ENCODE peak calls at places on chromosomes 3 and 15, in ten cellular contexts. One of them, this sample, is unnamed.

GRCh38 chr15:77083381-77084160 is 12.7 kb upstream of the TSPAN3 start:
- DNase-seq in HCT116: no peak
- DNase-seq in uterus: peak; percentile 51
- DNase-seq in adrenal gland: peak; percentile 89
- DNase-seq in right lobe of liver: peak; percentile 59
- DNase-seq in breast epithelium: peak; percentile 66
- DNase-seq in NB4: peak; percentile 93
- DNase-seq in transverse colon: peak; percentile 88
- DNase-seq in suprapubic skin: no peak
- DNase-seq in IMR-90: peak; percentile 15
- DNase-seq in this sample: peak; percentile 66

GRCh38 chr3:175426805-175427204 is 567.7 kb downstream of the NAALADL2 start:
- DNase-seq in HCT116: no peak
- DNase-seq in uterus: no peak
- DNase-seq in adrenal gland: no peak
- DNase-seq in right lobe of liver: no peak
- DNase-seq in breast epithelium: no peak
- DNase-seq in NB4: no peak
- DNase-seq in transverse colon: no peak
- DNase-seq in suprapubic skin: no peak
- DNase-seq in IMR-90: peak; percentile 45
- DNase-seq in this sample: no peak

GRCh38 chr3:75396316-75396802 is 267.8 kb upstream of the FRG2C start:
- DNase-seq in HCT116: no peak
- DNase-seq in uterus: no peak
- DNase-seq in adrenal gland: no peak
- DNase-seq in right lobe of liver: no peak
- DNase-seq in breast epithelium: no peak
- DNase-seq in NB4: no peak
- DNase-seq in transverse colon: no peak
- DNase-seq in suprapubic skin: no peak
- DNase-seq in IMR-90: no peak
- DNase-seq in this sample: no peak

GRCh38 chr3:119181765-119182164 is 8.4 kb downstream of the UPK1B start:
- DNase-seq in HCT116: no peak
- DNase-seq in uterus: no peak
- DNase-seq in adrenal gland: no peak
- DNase-seq in right lobe of liver: no peak
- DNase-seq in breast epithelium: no peak
- DNase-seq in NB4: no peak
- DNase-seq in transverse colon: no peak
- DNase-seq in suprapubic skin: no peak
- DNase-seq in IMR-90: no peak
- DNase-seq in this sample: no peak

GRCh38 chr15:58469432-58470353 is 37.9 kb downstream of the LIPC start:
- DNase-seq in HCT116: peak; percentile 69
- DNase-seq in uterus: no peak
- DNase-seq in adrenal gland: peak; percentile 76
- DNase-seq in right lobe of liver: no peak
- DNase-seq in breast epithelium: no peak
- DNase-seq in NB4: peak; percentile 62
- DNase-seq in transverse colon: peak; percentile 19
- DNase-seq in suprapubic skin: peak; percentile 62
- DNase-seq in IMR-90: peak; percentile 97
- DNase-seq in this sample: no peak

GRCh38 chr3:46468758-46469600 is 4.3 kb upstream of the LTF start:
- DNase-seq in HCT116: no peak
- DNase-seq in uterus: no peak
- DNase-seq in adrenal gland: no peak
- DNase-seq in right lobe of liver: no peak
- DNase-seq in breast epithelium: no peak
- DNase-seq in NB4: no peak
- DNase-seq in transverse colon: no peak
- DNase-seq in suprapubic skin: no peak
- DNase-seq in IMR-90: no peak
- DNase-seq in this sample: no peak

GRCh38 chr3:108006077-108006675 is 84.7 kb downstream of the CD47 start:
- DNase-seq in HCT116: no peak
- DNase-seq in uterus: no peak
- DNase-seq in adrenal gland: peak; percentile 76
- DNase-seq in right lobe of liver: peak; percentile 51
- DNase-seq in breast epithelium: peak; percentile 71
- DNase-seq in NB4: peak; percentile 9
- DNase-seq in transverse colon: peak; percentile 78
- DNase-seq in suprapubic skin: peak; percentile 63
- DNase-seq in IMR-90: no peak
- DNase-seq in this sample: no peak

GRCh38 chr15:68683551-68683950 is 104.8 kb downstream of the CORO2B start:
- DNase-seq in HCT116: no peak
- DNase-seq in uterus: peak; percentile 3
- DNase-seq in adrenal gland: no peak
- DNase-seq in right lobe of liver: no peak
- DNase-seq in breast epithelium: no peak
- DNase-seq in NB4: no peak
- DNase-seq in transverse colon: no peak
- DNase-seq in suprapubic skin: no peak
- DNase-seq in IMR-90: no peak
- DNase-seq in this sample: no peak

GRCh38 chr15:43127752-43128151 is 5.6 kb upstream of the TMEM62 start:
- DNase-seq in HCT116: no peak
- DNase-seq in uterus: no peak
- DNase-seq in adrenal gland: no peak
- DNase-seq in right lobe of liver: no peak
- DNase-seq in breast epithelium: no peak
- DNase-seq in NB4: no peak
- DNase-seq in transverse colon: no peak
- DNase-seq in suprapubic skin: no peak
- DNase-seq in IMR-90: no peak
- DNase-seq in this sample: no peak

GRCh38 chr15:33084661-33085060 is 109.9 kb downstream of the FMN1 start:
- DNase-seq in HCT116: no peak
- DNase-seq in uterus: no peak
- DNase-seq in adrenal gland: no peak
- DNase-seq in right lobe of liver: no peak
- DNase-seq in breast epithelium: no peak
- DNase-seq in NB4: no peak
- DNase-seq in transverse colon: no peak
- DNase-seq in suprapubic skin: no peak
- DNase-seq in IMR-90: no peak
- DNase-seq in this sample: no peak

GRCh38 chr3:51539291-51539891 is 872 bp downstream of the RAD54L2 start:
- DNase-seq in HCT116: no peak
- DNase-seq in uterus: peak; percentile 14
- DNase-seq in adrenal gland: peak; percentile 40
- DNase-seq in right lobe of liver: peak; percentile 24
- DNase-seq in breast epithelium: no peak
- DNase-seq in NB4: peak; percentile 77
- DNase-seq in transverse colon: peak; percentile 9
- DNase-seq in suprapubic skin: peak; percentile 64
- DNase-seq in IMR-90: peak; percentile 85
- DNase-seq in this sample: peak; percentile 31

GRCh38 chr15:89088605-89089315 is 504 bp downstream of the ABHD2 start:
- DNase-seq in HCT116: no peak
- DNase-seq in uterus: no peak
- DNase-seq in adrenal gland: peak; percentile 74
- DNase-seq in right lobe of liver: peak; percentile 57
- DNase-seq in breast epithelium: no peak
- DNase-seq in NB4: peak; percentile 31
- DNase-seq in transverse colon: peak; percentile 36
- DNase-seq in suprapubic skin: peak; percentile 81
- DNase-seq in IMR-90: peak; percentile 34
- DNase-seq in this sample: peak; percentile 18

GRCh38 chr3:127788436-127788835 is 33.9 kb downstream of the MGLL start:
- DNase-seq in HCT116: no peak
- DNase-seq in uterus: no peak
- DNase-seq in adrenal gland: no peak
- DNase-seq in right lobe of liver: no peak
- DNase-seq in breast epithelium: no peak
- DNase-seq in NB4: no peak
- DNase-seq in transverse colon: no peak
- DNase-seq in suprapubic skin: no peak
- DNase-seq in IMR-90: no peak
- DNase-seq in this sample: no peak

GRCh38 chr15:78323693-78324092 is 16.5 kb upstream of the CRABP1 start:
- DNase-seq in HCT116: no peak
- DNase-seq in uterus: no peak
- DNase-seq in adrenal gland: no peak
- DNase-seq in right lobe of liver: no peak
- DNase-seq in breast epithelium: no peak
- DNase-seq in NB4: no peak
- DNase-seq in transverse colon: no peak
- DNase-seq in suprapubic skin: no peak
- DNase-seq in IMR-90: no peak
- DNase-seq in this sample: no peak
- TF ChIP-seq POLR2A in HCT116: no peak
- TF ChIP-seq POLR2A in uterus: no peak
- TF ChIP-seq POLR2A in adrenal gland: no peak
- TF ChIP-seq POLR2A in right lobe of liver: no peak
- TF ChIP-seq POLR2A in breast epithelium: no peak
- TF ChIP-seq POLR2A in NB4: no peak
- TF ChIP-seq POLR2A in transverse colon: no peak
- TF ChIP-seq POLR2A in suprapubic skin: no peak
- TF ChIP-seq POLR2A in IMR-90: no peak
- TF ChIP-seq POLR2A in this sample: no peak

GRCh38 chr3:93969443-93969842 is 4.3 kb downstream of the PROS1 start:
- DNase-seq in HCT116: peak; percentile 12
- DNase-seq in uterus: no peak
- DNase-seq in adrenal gland: no peak
- DNase-seq in right lobe of liver: no peak
- DNase-seq in breast epithelium: no peak
- DNase-seq in NB4: no peak
- DNase-seq in transverse colon: no peak
- DNase-seq in suprapubic skin: no peak
- DNase-seq in IMR-90: peak; percentile 39
- DNase-seq in this sample: no peak
- TF ChIP-seq POLR2A in HCT116: no peak
- TF ChIP-seq POLR2A in uterus: no peak
- TF ChIP-seq POLR2A in adrenal gland: no peak
- TF ChIP-seq POLR2A in right lobe of liver: no peak
- TF ChIP-seq POLR2A in breast epithelium: no peak
- TF ChIP-seq POLR2A in NB4: no peak
- TF ChIP-seq POLR2A in transverse colon: no peak
- TF ChIP-seq POLR2A in suprapubic skin: no peak
- TF ChIP-seq POLR2A in IMR-90: no peak
- TF ChIP-seq POLR2A in this sample: no peak

GRCh38 chr15:62058327-62059028 is 1.8 kb downstream of the VPS13C start:
- DNase-seq in HCT116: no peak
- DNase-seq in uterus: no peak
- DNase-seq in adrenal gland: no peak
- DNase-seq in right lobe of liver: no peak
- DNase-seq in breast epithelium: no peak
- DNase-seq in NB4: no peak
- DNase-seq in transverse colon: no peak
- DNase-seq in suprapubic skin: no peak
- DNase-seq in IMR-90: no peak
- DNase-seq in this sample: no peak

GRCh38 chr15:62060896-62061280 is 641 bp upstream of the VPS13C start:
- DNase-seq in HCT116: no peak
- DNase-seq in uterus: no peak
- DNase-seq in adrenal gland: no peak
- DNase-seq in right lobe of liver: no peak
- DNase-seq in breast epithelium: no peak
- DNase-seq in NB4: no peak
- DNase-seq in transverse colon: no peak
- DNase-seq in suprapubic skin: no peak
- DNase-seq in IMR-90: no peak
- DNase-seq in this sample: no peak

GRCh38 chr15:62059818-62060115 is 480 bp downstream of the VPS13C start:
- DNase-seq in HCT116: no peak
- DNase-seq in uterus: peak; percentile 32
- DNase-seq in adrenal gland: peak; percentile 71
- DNase-seq in right lobe of liver: peak; percentile 65
- DNase-seq in breast epithelium: peak; percentile 31
- DNase-seq in NB4: peak; percentile 88
- DNase-seq in transverse colon: peak; percentile 76
- DNase-seq in suprapubic skin: peak; percentile 73
- DNase-seq in IMR-90: peak; percentile 51
- DNase-seq in this sample: peak; percentile 55

GRCh38 chr15:62059108-62059817 is 984 bp downstream of the VPS13C start:
- DNase-seq in HCT116: no peak
- DNase-seq in uterus: no peak
- DNase-seq in adrenal gland: no peak
- DNase-seq in right lobe of liver: no peak
- DNase-seq in breast epithelium: no peak
- DNase-seq in NB4: peak; percentile 35
- DNase-seq in transverse colon: no peak
- DNase-seq in suprapubic skin: no peak
- DNase-seq in IMR-90: no peak
- DNase-seq in this sample: no peak

GRCh38 chr15:62060116-62060895 is at the start of gene VPS13C:
- DNase-seq in HCT116: peak; percentile 84
- DNase-seq in uterus: peak; percentile 90
- DNase-seq in adrenal gland: peak; percentile 94
- DNase-seq in right lobe of liver: peak; percentile 93
- DNase-seq in breast epithelium: peak; percentile 85
- DNase-seq in NB4: peak; percentile 95
- DNase-seq in transverse colon: peak; percentile 94
- DNase-seq in suprapubic skin: peak; percentile 94
- DNase-seq in IMR-90: peak; percentile 90
- DNase-seq in this sample: peak; percentile 81
- TF ChIP-seq POLR2A in HCT116: peak; percentile 14
- TF ChIP-seq POLR2A in uterus: peak; percentile 81
- TF ChIP-seq POLR2A in adrenal gland: peak; percentile 75
- TF ChIP-seq POLR2A in right lobe of liver: peak; percentile 84
- TF ChIP-seq POLR2A in breast epithelium: no peak
- TF ChIP-seq POLR2A in NB4: peak; percentile 87
- TF ChIP-seq POLR2A in transverse colon: peak; percentile 80
- TF ChIP-seq POLR2A in suprapubic skin: peak; percentile 61
- TF ChIP-seq POLR2A in IMR-90: peak; percentile 61
- TF ChIP-seq POLR2A in this sample: peak; percentile 81

GRCh38 chr3:14123308-14124222 is 1.1 kb downstream of the CHCHD4 start:
- DNase-seq in HCT116: no peak
- DNase-seq in uterus: no peak
- DNase-seq in adrenal gland: no peak
- DNase-seq in right lobe of liver: no peak
- DNase-seq in breast epithelium: no peak
- DNase-seq in NB4: peak; percentile 25
- DNase-seq in transverse colon: no peak
- DNase-seq in suprapubic skin: peak; percentile 60
- DNase-seq in IMR-90: no peak
- DNase-seq in this sample: no peak

GRCh38 chr3:14125193-14126016 is 553 bp downstream of the TMEM43 start:
- DNase-seq in HCT116: peak; percentile 81
- DNase-seq in uterus: peak; percentile 81
- DNase-seq in adrenal gland: peak; percentile 89
- DNase-seq in right lobe of liver: peak; percentile 65
- DNase-seq in breast epithelium: peak; percentile 48
- DNase-seq in NB4: peak; percentile 89
- DNase-seq in transverse colon: peak; percentile 80
- DNase-seq in suprapubic skin: peak; percentile 90
- DNase-seq in IMR-90: peak; percentile 94
- DNase-seq in this sample: no peak

GRCh38 chr3:14124615-14125192 is at the start of the genes CHCHD4 and TMEM43:
- DNase-seq in HCT116: peak; percentile 97
- DNase-seq in uterus: peak; percentile 99
- DNase-seq in adrenal gland: peak; percentile 99
- DNase-seq in right lobe of liver: peak; percentile 100
- DNase-seq in breast epithelium: peak; percentile 98
- DNase-seq in NB4: peak; percentile 98
- DNase-seq in transverse colon: peak; percentile 99
- DNase-seq in suprapubic skin: peak; percentile 100
- DNase-seq in IMR-90: peak; percentile 99
- DNase-seq in this sample: peak; percentile 98

GRCh38 chr3:14122301-14122700 is 2.4 kb downstream of the CHCHD4 start:
- DNase-seq in HCT116: no peak
- DNase-seq in uterus: no peak
- DNase-seq in adrenal gland: no peak
- DNase-seq in right lobe of liver: no peak
- DNase-seq in breast epithelium: no peak
- DNase-seq in NB4: no peak
- DNase-seq in transverse colon: no peak
- DNase-seq in suprapubic skin: no peak
- DNase-seq in IMR-90: no peak
- DNase-seq in this sample: no peak

GRCh38 chr3:14124223-14124614 is 451 bp downstream of the CHCHD4 start:
- DNase-seq in HCT116: no peak
- DNase-seq in uterus: peak; percentile 65
- DNase-seq in adrenal gland: peak; percentile 75
- DNase-seq in right lobe of liver: peak; percentile 75
- DNase-seq in breast epithelium: no peak
- DNase-seq in NB4: peak; percentile 87
- DNase-seq in transverse colon: peak; percentile 80
- DNase-seq in suprapubic skin: peak; percentile 83
- DNase-seq in IMR-90: no peak
- DNase-seq in this sample: peak; percentile 64
- TF ChIP-seq POLR2A in HCT116: peak; percentile 27
- TF ChIP-seq POLR2A in uterus: no peak
- TF ChIP-seq POLR2A in adrenal gland: no peak
- TF ChIP-seq POLR2A in right lobe of liver: no peak
- TF ChIP-seq POLR2A in breast epithelium: no peak
- TF ChIP-seq POLR2A in NB4: peak; percentile 10
- TF ChIP-seq POLR2A in transverse colon: no peak
- TF ChIP-seq POLR2A in suprapubic skin: no peak
- TF ChIP-seq POLR2A in IMR-90: no peak
- TF ChIP-seq POLR2A in this sample: peak; percentile 74